ENCODE peak calls at places on chromosome 9, in ten cellular contexts. One of them, this sample, is unnamed.

GRCh38 chr9:83996126-83996525 is 15.5 kb downstream of the RMI1 start:
- DNase-seq in tibial nerve: no peak
- DNase-seq in neural crest cell: no peak
- DNase-seq in endothelial cell: no peak
- DNase-seq in left lung: no peak
- DNase-seq in fibroblast of villous mesenchyme: no peak
- DNase-seq in IMR-90: no peak
- DNase-seq in neural progenitor cell: no peak
- DNase-seq in A549: no peak
- DNase-seq in lower lobe of right lung: no peak
- DNase-seq in this sample: no peak

GRCh38 chr9:75588808-75589207 is 301.7 kb upstream of the PCSK5 start:
- DNase-seq in tibial nerve: no peak
- DNase-seq in neural crest cell: no peak
- DNase-seq in endothelial cell: no peak
- DNase-seq in left lung: no peak
- DNase-seq in fibroblast of villous mesenchyme: no peak
- DNase-seq in IMR-90: no peak
- DNase-seq in neural progenitor cell: no peak
- DNase-seq in A549: no peak
- DNase-seq in lower lobe of right lung: no peak
- DNase-seq in this sample: no peak

GRCh38 chr9:14935917-14936316 is 25.7 kb upstream of the FREM1 start:
- DNase-seq in tibial nerve: no peak
- DNase-seq in neural crest cell: no peak
- DNase-seq in endothelial cell: no peak
- DNase-seq in left lung: no peak
- DNase-seq in fibroblast of villous mesenchyme: peak; percentile 54
- DNase-seq in IMR-90: no peak
- DNase-seq in neural progenitor cell: no peak
- DNase-seq in A549: no peak
- DNase-seq in lower lobe of right lung: no peak
- DNase-seq in this sample: no peak

GRCh38 chr9:116178481-116179211 is 25.1 kb downstream of the PAPPA start:
- DNase-seq in tibial nerve: no peak
- DNase-seq in neural crest cell: no peak
- DNase-seq in endothelial cell: no peak
- DNase-seq in left lung: no peak
- DNase-seq in fibroblast of villous mesenchyme: peak; percentile 63
- DNase-seq in IMR-90: no peak
- DNase-seq in neural progenitor cell: no peak
- DNase-seq in A549: no peak
- DNase-seq in lower lobe of right lung: no peak
- DNase-seq in this sample: no peak

GRCh38 chr9:114221706-114222465 is 66.5 kb downstream of the COL27A1 start:
- DNase-seq in tibial nerve: no peak
- DNase-seq in neural crest cell: no peak
- DNase-seq in endothelial cell: no peak
- DNase-seq in left lung: no peak
- DNase-seq in fibroblast of villous mesenchyme: no peak
- DNase-seq in IMR-90: peak; percentile 54
- DNase-seq in neural progenitor cell: no peak
- DNase-seq in A549: no peak
- DNase-seq in lower lobe of right lung: no peak
- DNase-seq in this sample: no peak

GRCh38 chr9:127523312-127523851 is 72.1 kb downstream of the LRSAM1 start:
- DNase-seq in tibial nerve: no peak
- DNase-seq in neural crest cell: no peak
- DNase-seq in endothelial cell: no peak
- DNase-seq in left lung: no peak
- DNase-seq in fibroblast of villous mesenchyme: no peak
- DNase-seq in IMR-90: peak; percentile 50
- DNase-seq in neural progenitor cell: no peak
- DNase-seq in A549: no peak
- DNase-seq in lower lobe of right lung: no peak
- DNase-seq in this sample: no peak

GRCh38 chr9:81318571-81318970 is 370.8 kb downstream of the TLE1 start:
- DNase-seq in tibial nerve: no peak
- DNase-seq in neural crest cell: no peak
- DNase-seq in endothelial cell: no peak
- DNase-seq in left lung: no peak
- DNase-seq in fibroblast of villous mesenchyme: peak; percentile 76
- DNase-seq in IMR-90: peak; percentile 72
- DNase-seq in neural progenitor cell: no peak
- DNase-seq in A549: peak; percentile 36
- DNase-seq in lower lobe of right lung: no peak
- DNase-seq in this sample: no peak

GRCh38 chr9:93071464-93071863 is 13.0 kb downstream of the SUSD3 start:
- DNase-seq in tibial nerve: no peak
- DNase-seq in neural crest cell: no peak
- DNase-seq in endothelial cell: no peak
- DNase-seq in left lung: no peak
- DNase-seq in fibroblast of villous mesenchyme: peak; percentile 50
- DNase-seq in IMR-90: peak; percentile 18
- DNase-seq in neural progenitor cell: peak; percentile 56
- DNase-seq in A549: peak; percentile 47
- DNase-seq in lower lobe of right lung: no peak
- DNase-seq in this sample: no peak

GRCh38 chr9:106025449-106025848 is 331.1 kb downstream of the TMEM38B start:
- DNase-seq in tibial nerve: no peak
- DNase-seq in neural crest cell: no peak
- DNase-seq in endothelial cell: no peak
- DNase-seq in left lung: no peak
- DNase-seq in fibroblast of villous mesenchyme: no peak
- DNase-seq in IMR-90: no peak
- DNase-seq in neural progenitor cell: peak; percentile 41
- DNase-seq in A549: no peak
- DNase-seq in lower lobe of right lung: no peak
- DNase-seq in this sample: no peak

GRCh38 chr9:14627513-14627912 is 65.7 kb downstream of the ZDHHC21 start:
- DNase-seq in tibial nerve: no peak
- DNase-seq in neural crest cell: no peak
- DNase-seq in endothelial cell: no peak
- DNase-seq in left lung: no peak
- DNase-seq in fibroblast of villous mesenchyme: no peak
- DNase-seq in IMR-90: no peak
- DNase-seq in neural progenitor cell: no peak
- DNase-seq in A549: no peak
- DNase-seq in lower lobe of right lung: no peak
- DNase-seq in this sample: no peak

GRCh38 chr9:95074632-95075269 is 242.8 kb downstream of the FANCC start:
- DNase-seq in tibial nerve: no peak
- DNase-seq in neural crest cell: no peak
- DNase-seq in endothelial cell: no peak
- DNase-seq in left lung: no peak
- DNase-seq in fibroblast of villous mesenchyme: no peak
- DNase-seq in IMR-90: no peak
- DNase-seq in neural progenitor cell: no peak
- DNase-seq in A549: no peak
- DNase-seq in lower lobe of right lung: no peak
- DNase-seq in this sample: no peak

GRCh38 chr9:95071925-95072324 is 245.6 kb downstream of the FANCC start:
- DNase-seq in tibial nerve: no peak
- DNase-seq in neural crest cell: no peak
- DNase-seq in endothelial cell: no peak
- DNase-seq in left lung: no peak
- DNase-seq in fibroblast of villous mesenchyme: no peak
- DNase-seq in IMR-90: no peak
- DNase-seq in neural progenitor cell: no peak
- DNase-seq in A549: no peak
- DNase-seq in lower lobe of right lung: no peak
- DNase-seq in this sample: no peak

GRCh38 chr9:95071450-95071849 is 246.1 kb downstream of the FANCC start:
- DNase-seq in tibial nerve: no peak
- DNase-seq in neural crest cell: no peak
- DNase-seq in endothelial cell: no peak
- DNase-seq in left lung: no peak
- DNase-seq in fibroblast of villous mesenchyme: no peak
- DNase-seq in IMR-90: no peak
- DNase-seq in neural progenitor cell: no peak
- DNase-seq in A549: no peak
- DNase-seq in lower lobe of right lung: no peak
- DNase-seq in this sample: no peak

GRCh38 chr9:95073918-95074317 is 243.6 kb downstream of the FANCC start:
- DNase-seq in tibial nerve: no peak
- DNase-seq in neural crest cell: no peak
- DNase-seq in endothelial cell: no peak
- DNase-seq in left lung: no peak
- DNase-seq in fibroblast of villous mesenchyme: no peak
- DNase-seq in IMR-90: no peak
- DNase-seq in neural progenitor cell: no peak
- DNase-seq in A549: no peak
- DNase-seq in lower lobe of right lung: no peak
- DNase-seq in this sample: no peak

GRCh38 chr9:95073042-95073607 is 244.4 kb downstream of the FANCC start:
- DNase-seq in tibial nerve: no peak
- DNase-seq in neural crest cell: no peak
- DNase-seq in endothelial cell: peak; percentile 35
- DNase-seq in left lung: no peak
- DNase-seq in fibroblast of villous mesenchyme: peak; percentile 42
- DNase-seq in IMR-90: no peak
- DNase-seq in neural progenitor cell: peak; percentile 36
- DNase-seq in A549: no peak
- DNase-seq in lower lobe of right lung: no peak
- DNase-seq in this sample: no peak
- TF ChIP-seq CTCF in tibial nerve: peak; percentile 3
- TF ChIP-seq CTCF in neural crest cell: peak; percentile 32
- TF ChIP-seq CTCF in endothelial cell: no peak
- TF ChIP-seq CTCF in left lung: no peak
- TF ChIP-seq CTCF in fibroblast of villous mesenchyme: peak; percentile 49
- TF ChIP-seq CTCF in IMR-90: peak; percentile 35
- TF ChIP-seq CTCF in neural progenitor cell: peak; percentile 40
- TF ChIP-seq CTCF in A549: no peak
- TF ChIP-seq CTCF in lower lobe of right lung: peak; percentile 14
- TF ChIP-seq CTCF in this sample: peak; percentile 7

GRCh38 chr9:111975709-111976108 is 79.1 kb downstream of the UGCG start:
- DNase-seq in tibial nerve: no peak
- DNase-seq in neural crest cell: no peak
- DNase-seq in endothelial cell: no peak
- DNase-seq in left lung: peak; percentile 59
- DNase-seq in fibroblast of villous mesenchyme: no peak
- DNase-seq in IMR-90: no peak
- DNase-seq in neural progenitor cell: peak; percentile 40
- DNase-seq in A549: no peak
- DNase-seq in lower lobe of right lung: peak; percentile 62
- DNase-seq in this sample: no peak
- TF ChIP-seq CTCF in tibial nerve: no peak
- TF ChIP-seq CTCF in neural crest cell: no peak
- TF ChIP-seq CTCF in endothelial cell: no peak
- TF ChIP-seq CTCF in left lung: no peak
- TF ChIP-seq CTCF in fibroblast of villous mesenchyme: no peak
- TF ChIP-seq CTCF in IMR-90: no peak
- TF ChIP-seq CTCF in neural progenitor cell: peak; percentile 27
- TF ChIP-seq CTCF in A549: peak; percentile 18
- TF ChIP-seq CTCF in lower lobe of right lung: peak; percentile 26
- TF ChIP-seq CTCF in this sample: peak; percentile 38

GRCh38 chr9:124537926-124538325 is 30.7 kb upstream of the NR5A1 start:
- DNase-seq in tibial nerve: no peak
- DNase-seq in neural crest cell: no peak
- DNase-seq in endothelial cell: no peak
- DNase-seq in left lung: no peak
- DNase-seq in fibroblast of villous mesenchyme: no peak
- DNase-seq in IMR-90: no peak
- DNase-seq in neural progenitor cell: no peak
- DNase-seq in A549: no peak
- DNase-seq in lower lobe of right lung: no peak
- DNase-seq in this sample: no peak
- TF ChIP-seq CTCF in tibial nerve: no peak
- TF ChIP-seq CTCF in neural crest cell: no peak
- TF ChIP-seq CTCF in endothelial cell: no peak
- TF ChIP-seq CTCF in left lung: no peak
- TF ChIP-seq CTCF in fibroblast of villous mesenchyme: no peak
- TF ChIP-seq CTCF in IMR-90: no peak
- TF ChIP-seq CTCF in neural progenitor cell: no peak
- TF ChIP-seq CTCF in A549: no peak
- TF ChIP-seq CTCF in lower lobe of right lung: no peak
- TF ChIP-seq CTCF in this sample: no peak

GRCh38 chr9:69200071-69200470 is 26.0 kb downstream of the TJP2 start:
- DNase-seq in tibial nerve: no peak
- DNase-seq in neural crest cell: no peak
- DNase-seq in endothelial cell: no peak
- DNase-seq in left lung: no peak
- DNase-seq in fibroblast of villous mesenchyme: peak; percentile 73
- DNase-seq in IMR-90: peak; percentile 55
- DNase-seq in neural progenitor cell: no peak
- DNase-seq in A549: no peak
- DNase-seq in lower lobe of right lung: no peak
- DNase-seq in this sample: no peak
- TF ChIP-seq CTCF in tibial nerve: no peak
- TF ChIP-seq CTCF in neural crest cell: no peak
- TF ChIP-seq CTCF in endothelial cell: no peak
- TF ChIP-seq CTCF in left lung: no peak
- TF ChIP-seq CTCF in fibroblast of villous mesenchyme: peak; percentile 15
- TF ChIP-seq CTCF in IMR-90: peak; percentile 15
- TF ChIP-seq CTCF in neural progenitor cell: no peak
- TF ChIP-seq CTCF in A549: no peak
- TF ChIP-seq CTCF in lower lobe of right lung: no peak
- TF ChIP-seq CTCF in this sample: no peak

DNA sequence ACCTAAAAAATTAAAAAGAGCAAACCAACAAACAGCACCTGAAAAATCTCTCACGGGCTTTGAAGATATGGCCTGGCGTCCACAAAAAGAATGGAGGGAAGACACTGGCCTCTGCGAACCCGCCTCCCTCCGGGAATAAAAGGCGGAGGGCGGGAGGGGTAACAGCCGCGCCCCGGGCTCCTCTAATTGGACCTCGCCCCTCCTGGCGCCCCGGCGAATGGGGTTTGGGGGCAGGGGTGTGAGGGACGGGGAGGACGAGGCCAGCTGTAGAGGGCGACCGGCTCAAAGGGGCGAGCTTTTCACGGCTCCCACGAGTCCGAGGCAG is 753 bp downstream of the FANCC start:
- DNase-seq in tibial nerve: no peak
- DNase-seq in neural crest cell: peak; percentile 75
- DNase-seq in endothelial cell: peak; percentile 58
- DNase-seq in left lung: peak; percentile 83
- DNase-seq in fibroblast of villous mesenchyme: peak; percentile 80
- DNase-seq in IMR-90: peak; percentile 50
- DNase-seq in neural progenitor cell: peak; percentile 96
- DNase-seq in A549: peak; percentile 93
- DNase-seq in lower lobe of right lung: peak; percentile 80
- DNase-seq in this sample: peak; percentile 65
- TF ChIP-seq CTCF in tibial nerve: no peak
- TF ChIP-seq CTCF in neural crest cell: peak; percentile 24
- TF ChIP-seq CTCF in endothelial cell: no peak
- TF ChIP-seq CTCF in left lung: no peak
- TF ChIP-seq CTCF in fibroblast of villous mesenchyme: no peak
- TF ChIP-seq CTCF in IMR-90: peak; percentile 11
- TF ChIP-seq CTCF in neural progenitor cell: no peak
- TF ChIP-seq CTCF in A549: no peak
- TF ChIP-seq CTCF in lower lobe of right lung: no peak
- TF ChIP-seq CTCF in this sample: no peak